ENCODE peak calls at places on chromosomes 16 and 17, in six cellular contexts. One of them, this sample, is unnamed.

GRCh38 chr17:42695500-42695899 is 13.2 kb downstream of the CNTNAP1 start:
- DNase-seq in HepG2: no peak
- DNase-seq in H1: no peak
- DNase-seq in K562: no peak
- DNase-seq in GM12878: no peak
- DNase-seq in HL-60: no peak
- DNase-seq in this sample: peak; percentile 15

GRCh38 chr16:3597226-3597625 is 14.2 kb downstream of the SLX4 start:
- DNase-seq in HepG2: no peak
- DNase-seq in H1: no peak
- DNase-seq in K562: no peak
- DNase-seq in GM12878: no peak
- DNase-seq in HL-60: no peak
- DNase-seq in this sample: no peak

GRCh38 chr16:89018605-89019158 is 41.7 kb upstream of the CBFA2T3 start:
- DNase-seq in HepG2: no peak
- DNase-seq in H1: no peak
- DNase-seq in K562: no peak
- DNase-seq in GM12878: no peak
- DNase-seq in HL-60: no peak
- DNase-seq in this sample: no peak

GRCh38 chr17:41484920-41485904 is 4.3 kb upstream of the KRT35 start:
- DNase-seq in HepG2: no peak
- DNase-seq in H1: no peak
- DNase-seq in K562: no peak
- DNase-seq in GM12878: no peak
- DNase-seq in HL-60: no peak
- DNase-seq in this sample: no peak

GRCh38 chr17:5762191-5762590 is 177.9 kb upstream of the NLRP1 start:
- DNase-seq in HepG2: no peak
- DNase-seq in H1: no peak
- DNase-seq in K562: no peak
- DNase-seq in GM12878: no peak
- DNase-seq in HL-60: no peak
- DNase-seq in this sample: no peak

GRCh38 chr17:77373298-77374169 is 232.8 kb downstream of the SEC14L1 start:
- DNase-seq in HepG2: no peak
- DNase-seq in H1: no peak
- DNase-seq in K562: no peak
- DNase-seq in GM12878: no peak
- DNase-seq in HL-60: no peak
- DNase-seq in this sample: peak; percentile 65

GRCh38 chr16:59907671-59908070 is 1173.6 kb upstream of the GOT2 start:
- DNase-seq in HepG2: no peak
- DNase-seq in H1: no peak
- DNase-seq in K562: no peak
- DNase-seq in GM12878: no peak
- DNase-seq in HL-60: no peak
- DNase-seq in this sample: no peak

GRCh38 chr17:81552244-81553017 is at the start of gene FAAP100:
- DNase-seq in HepG2: peak; percentile 63
- DNase-seq in H1: no peak
- DNase-seq in K562: peak; percentile 75
- DNase-seq in GM12878: peak; percentile 30
- DNase-seq in HL-60: peak; percentile 74
- DNase-seq in this sample: peak; percentile 99

GRCh38 chr16:71917900-71918299 is 22.6 kb downstream of the IST1 start:
- DNase-seq in HepG2: no peak
- DNase-seq in H1: no peak
- DNase-seq in K562: no peak
- DNase-seq in GM12878: no peak
- DNase-seq in HL-60: no peak
- DNase-seq in this sample: no peak

GRCh38 chr16:73304008-73304814 is 256.3 kb upstream of the ZFHX3 start:
- DNase-seq in HepG2: no peak
- DNase-seq in H1: no peak
- DNase-seq in K562: no peak
- DNase-seq in GM12878: no peak
- DNase-seq in HL-60: no peak
- DNase-seq in this sample: peak; percentile 84

GRCh38 chr16:77553130-77553529 is 118.3 kb upstream of the ADAMTS18 start:
- DNase-seq in HepG2: no peak
- DNase-seq in H1: no peak
- DNase-seq in K562: no peak
- DNase-seq in GM12878: no peak
- DNase-seq in HL-60: no peak
- DNase-seq in this sample: no peak

GRCh38 chr16:87832759-87833502 is 36.4 kb downstream of the SLC7A5 start:
- DNase-seq in HepG2: no peak
- DNase-seq in H1: no peak
- DNase-seq in K562: no peak
- DNase-seq in GM12878: no peak
- DNase-seq in HL-60: peak; percentile 77
- DNase-seq in this sample: no peak

GRCh38 chr16:21268236-21268635 is 9.9 kb downstream of the CRYM start:
- DNase-seq in HepG2: no peak
- DNase-seq in H1: no peak
- DNase-seq in K562: no peak
- DNase-seq in GM12878: no peak
- DNase-seq in HL-60: no peak
- DNase-seq in this sample: no peak

GRCh38 chr16:26665166-26665939 is 401.4 kb upstream of the C16orf82 start:
- DNase-seq in HepG2: no peak
- DNase-seq in H1: no peak
- DNase-seq in K562: no peak
- DNase-seq in GM12878: no peak
- DNase-seq in HL-60: no peak
- DNase-seq in this sample: no peak

GRCh38 chr16:15484662-15485061 is 50.3 kb downstream of the BMERB1 start:
- DNase-seq in HepG2: peak; percentile 70
- DNase-seq in H1: no peak
- DNase-seq in K562: no peak
- DNase-seq in GM12878: no peak
- DNase-seq in HL-60: no peak
- DNase-seq in this sample: no peak

GRCh38 chr16:53912155-53912554 is 208.2 kb downstream of the FTO start:
- DNase-seq in HepG2: no peak
- DNase-seq in H1: no peak
- DNase-seq in K562: no peak
- DNase-seq in GM12878: peak; percentile 2
- DNase-seq in HL-60: no peak
- DNase-seq in this sample: no peak

GRCh38 chr17:28925912-28926365 is 23.1 kb upstream of the DHRS13 start:
- DNase-seq in HepG2: no peak
- DNase-seq in H1: no peak
- DNase-seq in K562: no peak
- DNase-seq in GM12878: peak; percentile 47
- DNase-seq in HL-60: peak; percentile 80
- DNase-seq in this sample: no peak

GRCh38 chr16:55179858-55180585 is 144.0 kb upstream of the IRX6 start:
- DNase-seq in HepG2: no peak
- DNase-seq in H1: no peak
- DNase-seq in K562: no peak
- DNase-seq in GM12878: no peak
- DNase-seq in HL-60: no peak
- DNase-seq in this sample: no peak

GRCh38 chr17:79622776-79623175 is 11.9 kb upstream of the RBFOX3 start:
- DNase-seq in HepG2: no peak
- DNase-seq in H1: no peak
- DNase-seq in K562: no peak
- DNase-seq in GM12878: no peak
- DNase-seq in HL-60: no peak
- DNase-seq in this sample: peak; percentile 22

GRCh38 chr17:80393491-80393890 is 21.5 kb upstream of the ENDOV start:
- DNase-seq in HepG2: no peak
- DNase-seq in H1: no peak
- DNase-seq in K562: no peak
- DNase-seq in GM12878: no peak
- DNase-seq in HL-60: no peak
- DNase-seq in this sample: no peak

GRCh38 chr16:81931927-81932326 is 79.3 kb downstream of the SDR42E1 start:
- DNase-seq in HepG2: no peak
- DNase-seq in H1: no peak
- DNase-seq in K562: no peak
- DNase-seq in GM12878: no peak
- DNase-seq in HL-60: no peak
- DNase-seq in this sample: no peak

GRCh38 chr16:30418350-30419181 is 11.2 kb downstream of the ZNF771 start:
- DNase-seq in HepG2: no peak
- DNase-seq in H1: no peak
- DNase-seq in K562: no peak
- DNase-seq in GM12878: no peak
- DNase-seq in HL-60: peak; percentile 18
- DNase-seq in this sample: no peak

GRCh38 chr16:57045694-57046381 is 46.5 kb upstream of the CPNE2 start:
- DNase-seq in HepG2: peak; percentile 71
- DNase-seq in H1: no peak
- DNase-seq in K562: peak; percentile 59
- DNase-seq in GM12878: peak; percentile 55
- DNase-seq in HL-60: peak; percentile 61
- DNase-seq in this sample: peak; percentile 64

GRCh38 chr16:30065943-30066881 is 652 bp downstream of the ALDOA start:
- DNase-seq in HepG2: no peak
- DNase-seq in H1: no peak
- DNase-seq in K562: peak; percentile 73
- DNase-seq in GM12878: no peak
- DNase-seq in HL-60: peak; percentile 54
- DNase-seq in this sample: peak; percentile 31

GRCh38 chr16:8047711-8048110 is 542.6 kb downstream of the TMEM114 start:
- DNase-seq in HepG2: no peak
- DNase-seq in H1: no peak
- DNase-seq in K562: no peak
- DNase-seq in GM12878: no peak
- DNase-seq in HL-60: no peak
- DNase-seq in this sample: no peak

GRCh38 chr16:14289692-14290340 is 218.7 kb downstream of the MRTFB start:
- DNase-seq in HepG2: peak; percentile 66
- DNase-seq in H1: no peak
- DNase-seq in K562: peak; percentile 70
- DNase-seq in GM12878: no peak
- DNase-seq in HL-60: peak; percentile 51
- DNase-seq in this sample: peak; percentile 54

GRCh38 chr17:73901661-73902415 is 257.6 kb upstream of the SDK2 start:
- DNase-seq in HepG2: no peak
- DNase-seq in H1: no peak
- DNase-seq in K562: no peak
- DNase-seq in GM12878: no peak
- DNase-seq in HL-60: peak; percentile 53
- DNase-seq in this sample: no peak

GRCh38 chr16:15660203-15660601 is 10.2 kb downstream of the NDE1 start:
- DNase-seq in HepG2: peak; percentile 50
- DNase-seq in H1: no peak
- DNase-seq in K562: no peak
- DNase-seq in GM12878: no peak
- DNase-seq in HL-60: no peak
- DNase-seq in this sample: no peak

GRCh38 chr17:33073416-33073815 is 81.8 kb downstream of the SPACA3 start:
- DNase-seq in HepG2: no peak
- DNase-seq in H1: no peak
- DNase-seq in K562: no peak
- DNase-seq in GM12878: no peak
- DNase-seq in HL-60: no peak
- DNase-seq in this sample: no peak

GRCh38 chr17:35387496-35387895 is 14.1 kb upstream of the SLFN11 start:
- DNase-seq in HepG2: no peak
- DNase-seq in H1: no peak
- DNase-seq in K562: no peak
- DNase-seq in GM12878: no peak
- DNase-seq in HL-60: no peak
- DNase-seq in this sample: no peak

GRCh38 chr17:62935481-62935880 is 30.6 kb upstream of the TANC2 start:
- DNase-seq in HepG2: no peak
- DNase-seq in H1: no peak
- DNase-seq in K562: no peak
- DNase-seq in GM12878: no peak
- DNase-seq in HL-60: no peak
- DNase-seq in this sample: no peak

GRCh38 chr17:62929320-62929719 is 36.7 kb upstream of the TANC2 start:
- DNase-seq in HepG2: no peak
- DNase-seq in H1: no peak
- DNase-seq in K562: no peak
- DNase-seq in GM12878: no peak
- DNase-seq in HL-60: no peak
- DNase-seq in this sample: no peak

GRCh38 chr17:62937636-62938035 is 28.4 kb upstream of the TANC2 start:
- DNase-seq in HepG2: no peak
- DNase-seq in H1: no peak
- DNase-seq in K562: no peak
- DNase-seq in GM12878: no peak
- DNase-seq in HL-60: no peak
- DNase-seq in this sample: no peak

GRCh38 chr17:62931101-62931500 is 34.9 kb upstream of the TANC2 start:
- DNase-seq in HepG2: no peak
- DNase-seq in H1: no peak
- DNase-seq in K562: no peak
- DNase-seq in GM12878: no peak
- DNase-seq in HL-60: no peak
- DNase-seq in this sample: no peak

GRCh38 chr17:62933986-62934385 is 32.0 kb upstream of the TANC2 start:
- DNase-seq in HepG2: no peak
- DNase-seq in H1: no peak
- DNase-seq in K562: no peak
- DNase-seq in GM12878: no peak
- DNase-seq in HL-60: peak; percentile 14
- DNase-seq in this sample: no peak
- TF ChIP-seq GABPA in HepG2: no peak
- TF ChIP-seq GABPA in H1: no peak
- TF ChIP-seq GABPA in K562: no peak
- TF ChIP-seq GABPA in GM12878: no peak
- TF ChIP-seq GABPA in HL-60: no peak
- TF ChIP-seq GABPA in this sample: no peak

GRCh38 chr17:40076101-40076498 is 13.3 kb downstream of the THRA start:
- DNase-seq in HepG2: no peak
- DNase-seq in H1: no peak
- DNase-seq in K562: no peak
- DNase-seq in GM12878: no peak
- DNase-seq in HL-60: no peak
- DNase-seq in this sample: no peak
- TF ChIP-seq GABPA in HepG2: no peak
- TF ChIP-seq GABPA in H1: no peak
- TF ChIP-seq GABPA in K562: no peak
- TF ChIP-seq GABPA in GM12878: no peak
- TF ChIP-seq GABPA in HL-60: no peak
- TF ChIP-seq GABPA in this sample: no peak

GRCh38 chr16:12903325-12904040 is 2.1 kb downstream of the SHISA9 start:
- DNase-seq in HepG2: no peak
- DNase-seq in H1: no peak
- DNase-seq in K562: no peak
- DNase-seq in GM12878: no peak
- DNase-seq in HL-60: no peak
- DNase-seq in this sample: peak; percentile 36
- TF ChIP-seq GABPA in HepG2: no peak
- TF ChIP-seq GABPA in H1: no peak
- TF ChIP-seq GABPA in K562: no peak
- TF ChIP-seq GABPA in GM12878: no peak
- TF ChIP-seq GABPA in HL-60: no peak
- TF ChIP-seq GABPA in this sample: no peak

GRCh38 chr17:71335212-71335611 is 785.6 kb upstream of the SOX9 start:
- DNase-seq in HepG2: no peak
- DNase-seq in H1: no peak
- DNase-seq in K562: no peak
- DNase-seq in GM12878: no peak
- DNase-seq in HL-60: no peak
- DNase-seq in this sample: no peak
- TF ChIP-seq GABPA in HepG2: no peak
- TF ChIP-seq GABPA in H1: no peak
- TF ChIP-seq GABPA in K562: no peak
- TF ChIP-seq GABPA in GM12878: no peak
- TF ChIP-seq GABPA in HL-60: no peak
- TF ChIP-seq GABPA in this sample: no peak